ENCODE peak calls at places on chromosomes 3 and 15, in five cellular contexts. X is choroid plexus epithelial cell, R is psoas muscle, P is HCT116, A is fibroblast of lung. U is an unnamed sample.

GRCh38 chr15:72334842-72335241 is 14.9 kb upstream of the CELF6 start:
- DNase-seq in P (no peak), R (no peak), A (no peak), X (no peak), U (no peak)

GRCh38 chr3:141920701-141921100 is 44.3 kb downstream of the ATP1B3 start:
- DNase-seq in P (no peak), R (no peak), A (no peak), X (no peak), U (no peak)

GRCh38 chr15:71153823-71154524 is 38.7 kb downstream of the THSD4 start:
- DNase-seq in R (no peak), A (no peak), X (peak), P (no peak), U (no peak)

GRCh38 chr3:195170521-195170920 is 100.4 kb downstream of the XXYLT1 start:
- DNase-seq in A (no peak), P (no peak), X (no peak), R (no peak), U (no peak)

GRCh38 chr15:23578521-23579150 is 13.2 kb downstream of the MKRN3 start:
- DNase-seq in A (no peak), P (no peak), X (no peak), R (no peak), U (no peak)

GRCh38 chr15:83282859-83283812 is 1.3 kb downstream of the BNC1 start:
- DNase-seq in A (peak), X (peak), P (no peak), R (peak), U (peak)

GRCh38 chr15:75921732-75922703 is 18.3 kb downstream of the FBXO22 start:
- DNase-seq in A (peak), R (peak), X (peak), P (peak), U (peak)

GRCh38 chr15:63203451-63204090 is 14.2 kb downstream of the RAB8B start:
- DNase-seq in X (peak), P (no peak), R (no peak), A (no peak), U (no peak)

GRCh38 chr3:118488751-118489150 is 545.9 kb downstream of the IGSF11 start:
- DNase-seq in R (no peak), X (no peak), A (no peak), P (no peak), U (no peak)

GRCh38 chr3:40613306-40613705 is 88.5 kb downstream of the ZNF621 start:
- DNase-seq in A (no peak), P (no peak), X (no peak), R (no peak), U (no peak)

GRCh38 chr3:134630506-134630905 is 20.3 kb downstream of the KY start:
- DNase-seq in A (no peak), P (no peak), R (no peak), X (peak), U (no peak)

GRCh38 chr3:63343674-63344073 is 65.6 kb downstream of the SYNPR start:
- DNase-seq in X (peak), A (peak), R (peak), P (peak), U (peak)

GRCh38 chr3:173587055-173587454 is 189.5 kb downstream of the NLGN1 start:
- DNase-seq in P (no peak), A (no peak), R (no peak), X (no peak), U (peak)

GRCh38 chr3:173586176-173586575 is 188.6 kb downstream of the NLGN1 start:
- DNase-seq in R (no peak), A (no peak), P (no peak), X (no peak), U (peak)

GRCh38 chr3:173584834-173585831 is 187.6 kb downstream of the NLGN1 start:
- DNase-seq in P (no peak), R (peak), X (peak), A (peak), U (peak)

GRCh38 chr3:173588547-173588946 is 191.0 kb downstream of the NLGN1 start:
- DNase-seq in R (no peak), P (no peak), A (no peak), X (no peak), U (peak)

GRCh38 chr3:173589116-173589515 is 191.6 kb downstream of the NLGN1 start:
- DNase-seq in X (no peak), R (no peak), A (no peak), P (no peak), U (no peak)
- H3K4me3 ChIP-seq in X (no peak), R (no peak), A (no peak), P (no peak), U (no peak)

GRCh38 chr3:64443553-64444331 is 218.5 kb upstream of the PRICKLE2 start:
- DNase-seq in P (no peak), R (no peak), X (peak), A (peak), U (no peak)
- H3K4me3 ChIP-seq in P (no peak), R (no peak), X (peak), A (peak), U (no peak)

GRCh38 chr3:96813134-96813819 is 1.1 kb upstream of the EPHA6 start:
- DNase-seq in P (no peak), X (peak), A (peak), R (peak), U (peak)
- H3K4me3 ChIP-seq in P (no peak), X (peak), A (peak), R (peak), U (peak)

DNA sequence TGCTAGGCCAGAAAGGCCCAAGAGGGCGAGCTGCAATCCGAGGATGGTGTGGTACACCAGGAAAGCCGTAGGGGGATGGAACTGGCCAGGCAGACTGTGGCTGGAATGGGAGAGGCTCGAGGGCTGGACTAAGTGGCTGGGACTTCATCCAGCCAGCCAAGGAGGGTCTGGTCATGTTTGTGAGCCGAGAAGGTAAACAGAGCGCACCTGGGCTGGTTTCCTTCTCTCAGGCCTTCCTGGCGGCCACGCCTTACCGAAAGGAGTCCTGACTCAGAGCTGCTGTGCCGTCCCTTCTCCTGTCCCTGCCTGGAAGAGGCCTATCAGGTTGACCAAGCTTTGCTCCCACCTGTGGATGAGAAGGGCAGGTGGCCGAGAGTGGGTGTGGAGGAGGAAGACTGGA is 71.5 kb upstream of the GATM start:
- DNase-seq in A (no peak), P (no peak), R (no peak), X (no peak), U (no peak)
- H3K4me3 ChIP-seq in A (no peak), P (no peak), R (no peak), X (no peak), U (no peak)

DNA sequence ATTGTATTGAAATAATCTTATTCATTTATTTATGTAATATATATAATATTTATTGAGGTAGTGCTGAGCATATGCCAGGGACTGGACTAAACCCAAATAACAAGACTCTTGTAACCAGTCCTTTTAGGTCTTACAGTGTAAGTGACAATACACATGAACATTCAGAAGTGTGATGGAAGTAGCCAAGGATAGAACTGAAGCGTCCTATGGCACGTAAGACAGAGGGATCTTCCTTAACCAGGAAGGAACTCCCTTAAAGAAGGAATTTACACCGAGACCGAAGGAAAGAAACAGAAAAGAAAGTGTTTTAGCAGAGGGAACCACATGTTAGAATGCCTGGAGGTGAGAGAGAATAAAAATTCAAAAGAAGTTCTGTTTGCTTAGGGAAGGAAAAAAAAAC is 23.6 kb upstream of the CLDN1 start:
- DNase-seq in X (no peak), P (no peak), A (no peak), R (no peak), U (no peak)
- H3K4me3 ChIP-seq in X (no peak), P (no peak), A (no peak), R (no peak), U (no peak)

DNA sequence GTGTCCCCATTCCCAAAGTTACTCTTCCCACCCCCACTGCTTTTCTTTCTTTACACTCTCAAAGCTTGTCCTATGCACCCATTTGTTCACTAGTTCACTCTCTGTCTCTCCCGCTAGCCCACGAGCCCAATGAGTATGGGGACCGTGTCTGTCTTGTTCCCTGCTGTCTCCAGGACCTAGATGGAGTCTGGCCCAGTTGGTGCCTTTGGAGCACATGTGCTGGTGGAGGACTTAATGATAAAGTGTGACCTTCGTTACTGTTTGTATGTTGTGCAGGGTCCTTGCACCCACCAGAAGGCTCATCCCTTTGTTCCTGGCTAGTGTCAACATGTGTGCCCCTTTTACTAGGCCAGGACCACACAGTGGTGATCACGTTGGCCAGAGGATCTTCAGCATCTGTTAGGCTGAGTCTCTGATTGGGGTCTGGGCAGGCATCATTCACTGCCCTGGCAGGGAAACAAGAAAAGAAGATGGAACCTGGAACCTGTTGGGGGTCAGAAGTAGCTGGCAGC is 7.4 kb downstream of the CISH start:
- DNase-seq in X (no peak), A (no peak), P (no peak), R (no peak), U (no peak)
- H3K4me3 ChIP-seq in X (no peak), A (no peak), P (no peak), R (peak), U (no peak)